ENCODE peak calls at places on chromosomes 12 and 14, in six cellular contexts. M is lung, B is stomach, J is GM23338, X is BE2C, C is uterus. Q is an unnamed sample. For H3K27me3, the result is how much of the 10 kb centered on the place peaks cover.

GRCh38 chr12:53145861-53146260 is 34.7 kb upstream of the ZNF740 start:
- DNase-seq in M (no peak), C (no peak), J (no peak), X (no peak), B (no peak), Q (no peak)

GRCh38 chr12:13563743-13564125 is 367.2 kb downstream of the EMP1 start:
- DNase-seq in C (no peak), X (no peak), M (no peak), J (no peak), B (no peak), Q (no peak)

GRCh38 chr12:13784504-13784903 is 196.9 kb downstream of the GRIN2B start:
- DNase-seq in B (no peak), J (no peak), C (no peak), X (no peak), M (no peak), Q (no peak)

GRCh38 chr12:65414526-65414925 is 136.0 kb downstream of the MSRB3 start:
- DNase-seq in M (no peak), C (no peak), B (no peak), X (no peak), J (no peak), Q (no peak)

GRCh38 chr14:103319422-103319821 is 14.6 kb upstream of the EIF5 start:
- DNase-seq in B (no peak), C (no peak), X (no peak), J (no peak), M (no peak), Q (no peak)

GRCh38 chr14:90301580-90302181 is 30.1 kb downstream of the NRDE2 start:
- DNase-seq in M (no peak), J (peak), B (no peak), C (no peak), X (no peak), Q (no peak)

GRCh38 chr14:61891251-61891650 is 129.0 kb downstream of the SNAPC1 start:
- DNase-seq in M (no peak), B (no peak), J (peak), X (no peak), C (no peak), Q (peak)

GRCh38 chr14:52790011-52790755 is 1.2 kb downstream of the GNPNAT1 start:
- DNase-seq in C (no peak), J (peak), M (no peak), X (no peak), B (no peak), Q (no peak)

GRCh38 chr12:71871116-71871515 is 31.6 kb downstream of the TBC1D15 start:
- DNase-seq in C (no peak), J (no peak), X (no peak), B (no peak), M (no peak), Q (no peak)

GRCh38 chr14:54724772-54725325 is 157.9 kb downstream of the SAMD4A start:
- DNase-seq in B (no peak), J (no peak), C (no peak), X (no peak), M (no peak), Q (no peak)

GRCh38 chr14:80996049-80996901 is 40.9 kb downstream of the TSHR start:
- DNase-seq in B (no peak), X (peak), M (no peak), C (no peak), J (peak), Q (peak)

GRCh38 chr14:51424569-51425251 is 184.7 kb downstream of the TMX1 start:
- DNase-seq in J (peak), X (no peak), M (no peak), C (no peak), B (no peak), Q (no peak)

GRCh38 chr12:13024151-13024946 is 19.8 kb upstream of the FAM234B start:
- DNase-seq in X (peak), M (peak), J (peak), C (no peak), B (peak), Q (no peak)

GRCh38 chr14:38522724-38523123 is 266.8 kb upstream of the CLEC14A start:
- DNase-seq in C (no peak), J (no peak), B (no peak), M (no peak), X (no peak), Q (no peak)

GRCh38 chr12:123119808-123120207 is 31.1 kb downstream of the PITPNM2 start:
- DNase-seq in J (no peak), C (no peak), X (no peak), B (no peak), M (no peak), Q (no peak)

GRCh38 chr14:23020143-23021128 is 10.5 kb upstream of the C14orf93 start:
- DNase-seq in B (no peak), X (no peak), J (no peak), C (no peak), M (no peak), Q (no peak)

GRCh38 chr14:33052899-33053400 is 114.3 kb downstream of the NPAS3 start:
- DNase-seq in M (no peak), C (no peak), B (no peak), X (no peak), J (no peak), Q (no peak)

GRCh38 chr14:85060116-85060515 is 469.8 kb upstream of the FLRT2 start:
- DNase-seq in B (no peak), X (no peak), M (no peak), C (no peak), J (no peak), Q (no peak)

GRCh38 chr14:97299661-97300060 is 502.5 kb downstream of the VRK1 start:
- DNase-seq in C (no peak), X (no peak), M (no peak), J (peak), B (no peak), Q (no peak)

GRCh38 chr14:94636744-94637412 is 24.7 kb downstream of the SERPINA3 start:
- DNase-seq in J (peak), C (no peak), X (no peak), B (no peak), M (no peak), Q (no peak)

GRCh38 chr12:64666054-64666914 is 56.0 kb downstream of the RASSF3 start:
- DNase-seq in X (no peak), B (no peak), C (no peak), J (no peak), M (no peak), Q (no peak)

GRCh38 chr12:52121848-52122838 is 42.6 kb downstream of the SMIM41 start:
- DNase-seq in J (peak), M (peak), B (peak), X (peak), C (no peak), Q (no peak)

GRCh38 chr12:77118696-77119095 is 53.3 kb upstream of the E2F7 start:
- DNase-seq in X (no peak), B (no peak), J (no peak), C (no peak), M (no peak), Q (no peak)

GRCh38 chr12:21941522-21942376 is 523 bp upstream of the ABCC9 start:
- DNase-seq in C (peak), M (peak), J (peak), X (no peak), B (no peak), Q (no peak)
- TF ChIP-seq CTCF in C (peak), M (no peak), J (peak), X (no peak), B (peak), Q (peak)

GRCh38 chr14:104977681-104978647 is at the start of gene AHNAK2:
- DNase-seq in C (peak), J (peak), X (peak), B (peak), M (peak), Q (no peak)
- H3K4me3 ChIP-seq in C (peak), J (peak), X (peak), B (peak), M (no peak), Q (peak)

DNA sequence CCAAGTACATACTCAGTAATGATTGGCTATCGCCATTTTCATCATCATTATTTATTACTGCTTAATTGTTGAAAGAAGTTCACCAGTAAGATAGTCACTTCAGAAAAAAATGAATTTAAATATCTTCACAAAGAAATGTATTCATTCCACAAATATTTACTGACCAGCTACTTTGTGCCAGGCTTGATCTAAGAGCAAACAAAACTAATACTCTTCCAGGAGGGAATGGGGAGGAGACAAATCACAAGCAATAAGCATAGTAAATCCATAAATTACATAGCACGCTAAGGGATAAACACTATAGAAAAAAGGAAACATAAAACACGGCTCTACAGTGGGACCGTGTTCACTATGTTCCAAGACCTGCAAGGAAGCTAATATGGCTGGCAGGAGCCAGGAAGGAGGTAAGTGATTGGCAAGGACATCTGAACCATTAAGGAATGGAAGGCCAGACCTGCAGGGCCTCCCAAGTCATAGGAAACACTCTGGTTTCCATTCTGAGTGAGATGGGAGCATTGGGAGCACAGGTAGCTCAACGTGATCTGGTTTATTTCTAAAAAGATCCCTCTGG is 27.5 kb downstream of the ITPR2 start:
- DNase-seq in B (no peak), J (no peak), M (no peak), X (no peak), C (no peak), Q (no peak)
- H3K27me3 ChIP-seq in B (under half), J (under half), M (under half), X (under half), C (under half), Q (under half)

GRCh38 chr14:56152221-56152620 is 34.0 kb downstream of the PELI2 start:
- DNase-seq in X (no peak), M (no peak), J (no peak), C (no peak), B (no peak), Q (no peak)

GRCh38 chr14:56147980-56148901 is 30.0 kb downstream of the PELI2 start:
- DNase-seq in X (no peak), C (no peak), B (no peak), J (peak), M (no peak), Q (no peak)

GRCh38 chr14:56150018-56150417 is 31.8 kb downstream of the PELI2 start:
- DNase-seq in C (no peak), B (no peak), X (no peak), M (no peak), J (no peak), Q (no peak)

GRCh38 chr14:56153271-56153670 is 35.1 kb downstream of the PELI2 start:
- DNase-seq in B (no peak), M (no peak), X (no peak), C (no peak), J (no peak), Q (no peak)

GRCh38 chr14:56150645-56151345 is 32.6 kb downstream of the PELI2 start:
- DNase-seq in X (no peak), M (no peak), J (no peak), C (no peak), B (no peak), Q (no peak)
- TF ChIP-seq CTCF in X (peak), M (no peak), J (peak), C (no peak), B (no peak), Q (no peak)

GRCh38 chr12:67593041-67593870 is 55.3 kb upstream of the DYRK2 start:
- DNase-seq in B (peak), M (peak), X (no peak), J (peak), C (no peak), Q (peak)
- H3K4me3 ChIP-seq in B (no peak), M (no peak), X (no peak), J (no peak), C (no peak), Q (no peak)

DNA sequence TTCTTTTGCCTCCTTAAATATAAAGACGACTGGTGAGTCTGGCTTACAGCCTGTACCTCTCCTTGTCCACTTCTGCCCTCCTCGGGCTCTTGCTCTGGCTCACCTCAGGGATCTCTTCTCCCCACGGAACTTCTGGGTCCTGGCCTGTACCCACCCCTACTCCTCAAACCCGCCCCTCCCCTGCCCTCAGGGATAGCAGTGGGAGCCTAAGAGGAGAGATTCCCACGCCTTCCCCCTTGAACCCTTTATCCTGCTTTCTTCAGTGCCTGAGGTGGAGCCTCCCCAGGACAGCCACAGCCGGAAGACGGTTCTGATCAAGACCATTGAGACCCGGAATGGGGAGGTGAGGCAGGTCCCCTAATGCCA is 2.7 kb downstream of the PRPH start:
- DNase-seq in M (no peak), X (no peak), C (no peak), J (no peak), B (no peak), Q (no peak)
- H3K27me3 ChIP-seq in M (under half), X (under half), C (under half), J (half or more), B (under half), Q (half or more)

GRCh38 chr12:124452576-124453391 is 114.6 kb downstream of the NCOR2 start:
- DNase-seq in C (no peak), B (no peak), J (no peak), X (no peak), M (no peak), Q (no peak)

GRCh38 chr12:124454352-124454725 is 113.1 kb downstream of the NCOR2 start:
- DNase-seq in J (no peak), X (no peak), B (no peak), M (no peak), C (no peak), Q (no peak)

GRCh38 chr12:124454735-124455134 is 112.7 kb downstream of the NCOR2 start:
- DNase-seq in B (no peak), C (no peak), M (no peak), J (no peak), X (no peak), Q (no peak)

GRCh38 chr12:124455336-124455735 is 112.1 kb downstream of the NCOR2 start:
- DNase-seq in C (no peak), X (no peak), B (no peak), J (no peak), M (no peak), Q (no peak)

GRCh38 chr12:124453419-124454351 is 113.7 kb downstream of the NCOR2 start:
- DNase-seq in J (no peak), C (peak), B (peak), X (peak), M (peak), Q (no peak)
- TF ChIP-seq CTCF in J (no peak), C (no peak), B (no peak), X (no peak), M (no peak), Q (no peak)

DNA sequence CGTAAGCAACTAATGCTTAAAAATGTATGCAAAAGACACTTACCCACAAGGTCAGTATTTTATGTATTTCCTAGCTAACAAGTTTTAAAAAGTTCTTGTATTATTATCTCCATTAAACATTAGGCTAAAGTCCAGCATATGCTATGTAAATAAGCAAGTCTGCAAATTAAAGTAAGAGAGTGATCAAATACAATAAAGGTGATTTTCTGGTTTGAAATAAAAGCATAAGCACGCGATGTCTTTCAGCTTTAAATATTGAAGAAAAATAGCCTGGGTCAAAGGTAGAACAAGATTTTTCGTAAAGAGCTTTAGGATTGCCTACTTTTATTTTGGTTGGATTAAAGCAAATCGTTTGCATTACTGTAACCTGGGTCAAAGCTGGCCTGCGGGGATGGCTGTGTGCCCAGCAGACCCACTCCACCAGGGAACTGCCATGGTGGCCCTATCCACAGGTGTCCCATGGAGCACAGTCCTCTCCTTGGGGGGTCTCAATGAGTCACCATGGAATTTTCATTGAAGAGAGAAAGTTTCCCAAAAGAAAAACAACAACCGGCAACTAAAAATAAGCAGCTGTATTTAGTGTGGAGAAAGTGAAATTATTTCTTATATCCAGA is 12.9 kb upstream of the LRIG3 start:
- DNase-seq in X (no peak), M (no peak), C (no peak), B (no peak), J (peak), Q (no peak)
- H3K4me3 ChIP-seq in X (no peak), M (no peak), C (no peak), B (no peak), J (no peak), Q (no peak)

GRCh38 chr12:132429932-132430643 is 59.9 kb upstream of the FBRSL1 start:
- DNase-seq in B (peak), M (no peak), J (peak), X (peak), C (no peak), Q (no peak)

GRCh38 chr12:132430838-132431826 is 58.8 kb upstream of the FBRSL1 start:
- DNase-seq in J (peak), M (no peak), B (no peak), C (no peak), X (no peak), Q (no peak)

GRCh38 chr12:132428872-132429121 is 61.2 kb upstream of the FBRSL1 start:
- DNase-seq in X (no peak), J (no peak), B (peak), C (no peak), M (no peak), Q (no peak)

GRCh38 chr12:132427999-132428871 is 61.7 kb upstream of the FBRSL1 start:
- DNase-seq in C (no peak), B (peak), M (no peak), J (no peak), X (no peak), Q (no peak)

GRCh38 chr12:132429122-132429931 is 60.6 kb upstream of the FBRSL1 start:
- DNase-seq in J (peak), X (no peak), M (no peak), C (no peak), B (peak), Q (no peak)
- H3K27me3 ChIP-seq in J (half or more), X (under half), M (under half), C (under half), B (under half), Q (half or more)